ENCODE peak calls at places on chromosomes 3 and 15, in seven cellular contexts. X, Y, L, V, H, E and R are unnamed samples.

GRCh38 chr3:72820405-72820804 is 27.8 kb downstream of the SHQ1 start:
- DNase-seq in H (no peak), X (no peak), Y (no peak), V (no peak), L (peak), E (peak), R (no peak)

GRCh38 chr3:172279191-172279640 is 169.0 kb downstream of the GHSR start:
- DNase-seq in Y (no peak), V (no peak), L (no peak), H (no peak), X (peak), E (no peak), R (peak)

GRCh38 chr3:12195231-12195630 is 36.5 kb upstream of the TIMP4 start:
- DNase-seq in E (no peak), Y (no peak), H (no peak), V (no peak), L (peak), X (no peak), R (no peak)

GRCh38 chr3:128222771-128223386 is 69.6 kb downstream of the EEFSEC start:
- DNase-seq in H (no peak), V (no peak), L (peak), X (no peak), Y (no peak), E (no peak), R (no peak)

GRCh38 chr15:92393287-92393993 is at the start of gene ST8SIA2:
- DNase-seq in H (no peak), L (peak), V (no peak), E (no peak), X (peak), Y (no peak), R (no peak)

GRCh38 chr3:117665311-117665710 is 955.7 kb downstream of the TUSC7 start:
- DNase-seq in V (no peak), E (no peak), H (no peak), Y (no peak), X (peak), L (no peak), R (peak)

GRCh38 chr15:75904241-75904631 is 558 bp downstream of the FBXO22 start:
- DNase-seq in L (peak), Y (no peak), X (peak), H (peak), V (no peak), E (peak), R (peak)

GRCh38 chr15:42992626-42993025 is 72.0 kb upstream of the TTBK2 start:
- DNase-seq in E (peak), X (no peak), V (no peak), L (no peak), H (no peak), Y (no peak), R (no peak)

GRCh38 chr3:98734737-98735136 is 28.4 kb upstream of the ST3GAL6 start:
- DNase-seq in Y (no peak), E (peak), L (peak), X (no peak), H (no peak), V (no peak), R (no peak)

GRCh38 chr3:187914231-187914630 is 169.0 kb upstream of the BCL6 start:
- DNase-seq in Y (no peak), V (no peak), E (no peak), X (no peak), H (no peak), L (no peak), R (peak)

GRCh38 chr3:20185364-20185732 is 658 bp downstream of the SGO1 start:
- DNase-seq in L (peak), H (no peak), V (no peak), Y (peak), X (peak), E (peak), R (peak)

GRCh38 chr3:190504354-190505125 is 9.3 kb upstream of the IL1RAP start:
- DNase-seq in Y (no peak), L (peak), V (no peak), E (peak), H (no peak), X (no peak), R (no peak)

GRCh38 chr15:31268108-31268501 is 58.5 kb upstream of the KLF13 start:
- DNase-seq in V (no peak), E (no peak), X (no peak), L (no peak), H (no peak), Y (no peak), R (no peak)

GRCh38 chr3:141686477-141687280 is 51.4 kb upstream of the RNF7 start:
- DNase-seq in V (peak), H (no peak), Y (no peak), L (peak), X (peak), E (peak), R (peak)

GRCh38 chr3:11774296-11774877 is 72.3 kb downstream of the TAMM41 start:
- DNase-seq in Y (no peak), X (peak), V (no peak), L (peak), E (peak), H (no peak), R (peak)

GRCh38 chr3:46538803-46539442 is 27.2 kb downstream of the LRRC2 start:
- DNase-seq in V (no peak), H (peak), E (peak), Y (peak), L (peak), X (no peak), R (no peak)

GRCh38 chr3:180683816-180684215 is 4.5 kb upstream of the CCDC39 start:
- DNase-seq in L (no peak), H (no peak), E (no peak), Y (no peak), V (no peak), X (no peak), R (no peak)